ENCODE peak calls at places on chromosomes 1 and 21, in eight cellular contexts. One of them, this sample, is unnamed.
A peak's percentile ranks its signal among the peaks of the same experiment; 100 is the strongest.

GRCh38 chr1:11157867-11158266 is 31.3 kb upstream of the ANGPTL7 start:
- DNase-seq in tibial nerve: peak; percentile 80
- DNase-seq in testis: peak; percentile 64
- DNase-seq in ovary: peak; percentile 71
- DNase-seq in stomach: no peak
- DNase-seq in transverse colon: no peak
- DNase-seq in body of pancreas: no peak
- DNase-seq in uterus: peak; percentile 74
- DNase-seq in this sample: no peak

GRCh38 chr1:19305880-19306279 is 6.1 kb downstream of the AKR7A2 start:
- DNase-seq in tibial nerve: no peak
- DNase-seq in transverse colon: no peak
- DNase-seq in ovary: no peak
- DNase-seq in testis: no peak
- DNase-seq in stomach: no peak
- DNase-seq in uterus: no peak
- DNase-seq in body of pancreas: no peak
- DNase-seq in this sample: no peak

GRCh38 chr1:36115200-36115669 is 9.8 kb downstream of the COL8A2 start:
- DNase-seq in ovary: no peak
- DNase-seq in testis: no peak
- DNase-seq in tibial nerve: no peak
- DNase-seq in transverse colon: no peak
- DNase-seq in uterus: no peak
- DNase-seq in stomach: peak; percentile 61
- DNase-seq in body of pancreas: no peak
- DNase-seq in this sample: no peak

GRCh38 chr1:45945426-45945825 is 142.0 kb downstream of the MAST2 start:
- DNase-seq in ovary: no peak
- DNase-seq in tibial nerve: no peak
- DNase-seq in transverse colon: no peak
- DNase-seq in stomach: peak; percentile 37
- DNase-seq in testis: peak; percentile 56
- DNase-seq in uterus: no peak
- DNase-seq in body of pancreas: peak; percentile 32
- DNase-seq in this sample: no peak

GRCh38 chr1:8424539-8425116 is 106.7 kb downstream of the SLC45A1 start:
- DNase-seq in uterus: no peak
- DNase-seq in ovary: peak; percentile 45
- DNase-seq in tibial nerve: peak; percentile 35
- DNase-seq in stomach: peak; percentile 77
- DNase-seq in transverse colon: peak; percentile 76
- DNase-seq in body of pancreas: peak; percentile 78
- DNase-seq in testis: peak; percentile 73
- DNase-seq in this sample: peak; percentile 73

GRCh38 chr1:209767706-209768105 is 11.9 kb downstream of the TRAF3IP3 start:
- DNase-seq in testis: no peak
- DNase-seq in body of pancreas: no peak
- DNase-seq in stomach: no peak
- DNase-seq in ovary: no peak
- DNase-seq in uterus: no peak
- DNase-seq in transverse colon: no peak
- DNase-seq in tibial nerve: no peak
- DNase-seq in this sample: no peak

GRCh38 chr1:151616505-151616849 is 4.6 kb downstream of the SNX27 start:
- DNase-seq in transverse colon: no peak
- DNase-seq in stomach: no peak
- DNase-seq in body of pancreas: no peak
- DNase-seq in tibial nerve: no peak
- DNase-seq in uterus: no peak
- DNase-seq in testis: no peak
- DNase-seq in ovary: no peak
- DNase-seq in this sample: no peak

GRCh38 chr1:223248787-223249175 is 105.7 kb upstream of the TLR5 start:
- DNase-seq in transverse colon: no peak
- DNase-seq in stomach: peak; percentile 1
- DNase-seq in uterus: no peak
- DNase-seq in testis: no peak
- DNase-seq in tibial nerve: no peak
- DNase-seq in ovary: no peak
- DNase-seq in body of pancreas: no peak
- DNase-seq in this sample: no peak

GRCh38 chr1:70146488-70146887 is 58.9 kb downstream of the LRRC40 start:
- DNase-seq in uterus: no peak
- DNase-seq in testis: no peak
- DNase-seq in stomach: no peak
- DNase-seq in body of pancreas: no peak
- DNase-seq in transverse colon: no peak
- DNase-seq in tibial nerve: no peak
- DNase-seq in ovary: no peak
- DNase-seq in this sample: no peak

GRCh38 chr1:960371-961131 is at the start of gene KLHL17:
- DNase-seq in transverse colon: peak; percentile 83
- DNase-seq in uterus: peak; percentile 70
- DNase-seq in stomach: peak; percentile 80
- DNase-seq in tibial nerve: peak; percentile 65
- DNase-seq in body of pancreas: peak; percentile 75
- DNase-seq in testis: peak; percentile 78
- DNase-seq in ovary: no peak
- DNase-seq in this sample: peak; percentile 95

GRCh38 chr1:24748191-24749121 is 3.2 kb downstream of the CLIC4 start:
- DNase-seq in body of pancreas: no peak
- DNase-seq in tibial nerve: no peak
- DNase-seq in ovary: no peak
- DNase-seq in stomach: no peak
- DNase-seq in transverse colon: no peak
- DNase-seq in uterus: no peak
- DNase-seq in testis: no peak
- DNase-seq in this sample: no peak

GRCh38 chr1:187842406-187843165 is 1013.8 kb downstream of the PLA2G4A start:
- DNase-seq in uterus: peak; percentile 13
- DNase-seq in stomach: no peak
- DNase-seq in body of pancreas: no peak
- DNase-seq in tibial nerve: no peak
- DNase-seq in ovary: no peak
- DNase-seq in testis: no peak
- DNase-seq in transverse colon: no peak
- DNase-seq in this sample: no peak

GRCh38 chr1:27556435-27556780 is 47.5 kb downstream of the AHDC1 start:
- DNase-seq in uterus: no peak
- DNase-seq in transverse colon: no peak
- DNase-seq in ovary: no peak
- DNase-seq in testis: no peak
- DNase-seq in tibial nerve: no peak
- DNase-seq in body of pancreas: no peak
- DNase-seq in stomach: no peak
- DNase-seq in this sample: no peak

GRCh38 chr1:27556781-27557595 is 47.0 kb downstream of the AHDC1 start:
- DNase-seq in stomach: peak; percentile 89
- DNase-seq in ovary: peak; percentile 96
- DNase-seq in uterus: peak; percentile 95
- DNase-seq in testis: peak; percentile 98
- DNase-seq in transverse colon: peak; percentile 92
- DNase-seq in body of pancreas: peak; percentile 94
- DNase-seq in tibial nerve: peak; percentile 93
- DNase-seq in this sample: peak; percentile 93

GRCh38 chr1:27555700-27556424 is 48.1 kb downstream of the AHDC1 start:
- DNase-seq in body of pancreas: no peak
- DNase-seq in transverse colon: no peak
- DNase-seq in testis: peak; percentile 73
- DNase-seq in tibial nerve: peak; percentile 59
- DNase-seq in uterus: peak; percentile 73
- DNase-seq in stomach: no peak
- DNase-seq in ovary: peak; percentile 76
- DNase-seq in this sample: no peak

GRCh38 chr1:27554293-27554692 is 49.7 kb downstream of the AHDC1 start:
- DNase-seq in transverse colon: no peak
- DNase-seq in uterus: no peak
- DNase-seq in ovary: no peak
- DNase-seq in body of pancreas: no peak
- DNase-seq in testis: no peak
- DNase-seq in tibial nerve: no peak
- DNase-seq in stomach: no peak
- DNase-seq in this sample: no peak

DNA sequence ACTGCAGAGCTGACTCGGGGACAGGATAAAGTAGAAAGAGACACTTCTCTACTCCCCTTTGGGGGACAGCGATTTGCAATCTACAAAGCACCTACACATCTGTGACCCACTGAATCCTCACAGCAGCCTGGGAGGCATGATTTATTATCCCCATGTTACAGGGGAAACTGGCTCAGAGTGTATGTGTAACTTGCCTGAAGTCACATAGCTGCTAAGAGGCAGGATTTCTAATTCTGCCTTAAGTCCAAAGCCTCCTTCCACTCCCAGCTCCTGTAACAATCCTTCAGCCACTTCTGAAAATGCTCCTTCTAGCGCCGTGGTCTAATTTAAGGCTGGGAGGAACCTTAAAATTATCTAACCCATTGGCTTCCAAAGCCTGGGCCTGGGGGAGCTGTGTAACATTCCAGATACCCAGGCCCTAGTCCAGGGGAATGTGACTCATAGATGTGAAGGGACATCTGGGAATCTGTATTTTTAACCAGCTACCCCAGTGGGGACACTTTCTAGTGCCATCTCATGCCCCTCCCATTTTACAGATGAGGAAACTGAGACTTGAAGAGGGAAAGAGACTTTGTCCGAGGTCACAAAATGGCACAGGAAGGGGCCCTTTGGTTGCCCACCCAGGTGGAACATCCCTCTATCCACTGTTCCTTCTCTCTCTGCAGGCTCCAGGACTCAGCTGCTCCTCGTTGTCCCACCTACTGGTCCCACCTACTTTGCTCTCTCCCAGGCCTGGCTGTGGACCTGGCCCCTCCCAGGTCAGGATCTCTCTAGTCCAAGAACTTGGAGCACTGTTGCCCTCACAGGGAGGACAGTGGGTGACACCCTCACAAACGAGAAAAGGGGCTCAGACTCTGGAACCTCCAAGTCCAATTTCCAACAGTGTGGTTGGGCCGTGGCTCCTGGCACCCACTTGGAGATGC is 48.9 kb downstream of the AHDC1 start:
- DNase-seq in transverse colon: no peak
- DNase-seq in body of pancreas: no peak
- DNase-seq in uterus: peak; percentile 74
- DNase-seq in ovary: peak; percentile 54
- DNase-seq in testis: peak; percentile 77
- DNase-seq in tibial nerve: peak; percentile 70
- DNase-seq in stomach: no peak
- DNase-seq in this sample: no peak
- H3K4me3 ChIP-seq in transverse colon: no peak overlapping the region
- H3K4me3 ChIP-seq in body of pancreas: no peak overlapping the region
- H3K4me3 ChIP-seq in uterus: no peak overlapping the region
- H3K4me3 ChIP-seq in ovary: no peak overlapping the region
- H3K4me3 ChIP-seq in testis: no peak overlapping the region
- H3K4me3 ChIP-seq in tibial nerve: no peak overlapping the region
- H3K4me3 ChIP-seq in stomach: no peak overlapping the region
- H3K4me3 ChIP-seq in this sample: no peak overlapping the region

DNA sequence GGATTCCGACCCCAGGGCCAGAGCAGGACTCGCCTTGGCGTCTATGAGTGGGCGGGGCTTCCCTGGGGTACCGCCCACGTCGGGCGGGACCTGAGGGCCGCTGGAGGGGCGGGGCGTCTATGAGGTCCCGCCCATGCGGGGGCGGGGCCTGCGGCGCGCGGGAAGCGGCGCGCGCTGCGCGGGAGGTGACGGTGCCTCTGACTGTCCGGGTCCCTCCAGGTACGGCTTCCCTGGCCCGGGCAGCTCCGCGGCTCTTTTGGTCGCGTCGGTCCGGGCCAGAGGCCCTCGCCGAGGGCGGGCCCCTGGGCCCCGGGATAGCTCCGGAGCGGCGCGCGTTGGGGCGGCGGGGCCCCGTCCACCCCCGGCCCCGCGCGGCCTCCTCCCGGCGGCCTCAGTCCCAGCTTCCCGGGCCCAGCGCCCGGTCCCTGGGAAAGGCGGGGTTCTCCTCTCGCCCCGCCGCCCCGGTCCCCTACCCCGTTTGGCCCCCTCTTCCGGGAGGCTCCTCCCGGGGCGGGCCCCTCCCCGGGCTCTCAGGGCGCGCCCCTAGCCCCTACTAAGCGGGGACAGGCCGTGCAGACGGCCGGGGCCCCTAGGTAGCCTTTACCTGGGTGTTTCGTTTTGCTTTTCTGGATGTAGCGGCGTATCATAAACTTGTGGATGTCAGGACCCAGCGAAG is at the start of gene CHAF1B:
- DNase-seq in stomach: peak; percentile 85
- DNase-seq in testis: peak; percentile 87
- DNase-seq in body of pancreas: peak; percentile 83
- DNase-seq in transverse colon: peak; percentile 81
- DNase-seq in uterus: peak; percentile 83
- DNase-seq in tibial nerve: peak; percentile 62
- DNase-seq in ovary: peak; percentile 77
- DNase-seq in this sample: peak; percentile 93
- TF ChIP-seq POLR2A in stomach: no peak
- TF ChIP-seq POLR2A in testis: no peak
- TF ChIP-seq POLR2A in body of pancreas: peak; percentile 55
- TF ChIP-seq POLR2A in transverse colon: peak; percentile 24
- TF ChIP-seq POLR2A in uterus: no peak
- TF ChIP-seq POLR2A in tibial nerve: peak; percentile 49
- TF ChIP-seq POLR2A in ovary: peak; percentile 57
- TF ChIP-seq POLR2A in this sample: no peak

DNA sequence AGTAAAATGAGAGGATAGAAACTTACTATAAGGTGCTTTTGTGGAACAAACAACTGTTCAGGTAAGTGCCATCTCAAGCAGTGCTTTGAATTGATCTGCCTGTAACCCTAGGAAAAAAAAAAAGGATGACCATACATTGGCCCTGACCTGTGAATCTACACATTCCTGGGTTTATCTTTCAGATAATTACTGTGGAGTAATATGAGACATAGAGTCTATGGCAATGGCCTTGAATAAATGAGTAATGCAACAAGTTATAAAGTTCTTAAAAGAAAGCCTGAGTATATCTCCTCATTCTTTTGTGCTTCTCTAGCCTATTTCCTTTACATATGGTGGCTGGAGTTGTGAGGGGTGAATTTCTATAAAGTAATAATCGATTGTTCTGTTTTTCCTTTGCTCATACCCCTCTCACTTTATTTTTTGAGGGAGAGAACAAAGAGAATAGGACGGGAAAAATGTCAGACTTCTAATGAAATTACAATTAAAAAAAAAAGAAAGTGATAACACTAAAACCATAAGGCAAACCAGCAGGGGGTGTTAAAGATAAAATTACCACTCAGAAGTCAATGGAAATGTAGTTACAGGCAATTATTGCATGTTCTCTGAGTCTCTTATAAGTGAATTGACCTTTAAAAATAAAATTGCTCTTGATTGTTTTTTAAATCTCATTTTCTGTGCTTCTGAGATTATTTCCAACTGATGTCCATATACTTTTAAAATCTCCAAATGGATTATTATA is 12.4 kb upstream of the ATP1A1 start:
- DNase-seq in ovary: no peak
- DNase-seq in tibial nerve: no peak
- DNase-seq in body of pancreas: no peak
- DNase-seq in stomach: no peak
- DNase-seq in transverse colon: no peak
- DNase-seq in uterus: no peak
- DNase-seq in testis: no peak
- DNase-seq in this sample: no peak
- TF ChIP-seq CTCF in ovary: no peak
- TF ChIP-seq CTCF in tibial nerve: no peak
- TF ChIP-seq CTCF in body of pancreas: peak; percentile 55
- TF ChIP-seq CTCF in stomach: peak; percentile 42
- TF ChIP-seq CTCF in transverse colon: peak; percentile 43
- TF ChIP-seq CTCF in uterus: no peak
- TF ChIP-seq CTCF in testis: peak; percentile 35
- TF ChIP-seq CTCF in this sample: no peak

GRCh38 chr1:162565460-162565859 is 3.9 kb downstream of the UAP1 start:
- DNase-seq in testis: no peak
- DNase-seq in stomach: no peak
- DNase-seq in transverse colon: no peak
- DNase-seq in uterus: no peak
- DNase-seq in ovary: no peak
- DNase-seq in body of pancreas: no peak
- DNase-seq in tibial nerve: no peak
- DNase-seq in this sample: no peak
- H3K4me3 ChIP-seq in testis: no peak overlapping the region
- H3K4me3 ChIP-seq in stomach: no peak overlapping the region
- H3K4me3 ChIP-seq in transverse colon: no peak overlapping the region
- H3K4me3 ChIP-seq in uterus: no peak overlapping the region
- H3K4me3 ChIP-seq in ovary: no peak overlapping the region
- H3K4me3 ChIP-seq in body of pancreas: no peak overlapping the region
- H3K4me3 ChIP-seq in tibial nerve: no peak overlapping the region
- H3K4me3 ChIP-seq in this sample: no peak overlapping the region